ENCODE peak calls at places on chromosomes 16 and 17, in five cellular contexts. V, S, F, M and D are unnamed samples.

GRCh38 chr17:37305406-37305905 is 70.3 kb upstream of the C17orf78 start:
- DNase-seq in S (no peak), F (no peak), V (peak; percentile 39), M (no peak), D (no peak)

GRCh38 chr17:69810326-69811035 is 264.5 kb upstream of the KCNJ16 start:
- DNase-seq in V (no peak), S (no peak), M (no peak), F (no peak), D (no peak)

GRCh38 chr17:13510062-13510461 is 91.7 kb downstream of the HS3ST3A1 start:
- DNase-seq in F (no peak), S (no peak), V (no peak), M (no peak), D (no peak)

GRCh38 chr16:54677551-54677950 is 253.1 kb upstream of the IRX5 start:
- DNase-seq in S (no peak), M (peak; percentile 66), V (no peak), F (no peak), D (no peak)

GRCh38 chr17:80820331-80820730 is 171.3 kb upstream of the CHMP6 start:
- DNase-seq in S (no peak), M (no peak), V (no peak), F (no peak), D (no peak)

GRCh38 chr17:40952675-40953074 is 14.1 kb downstream of the KRT39 start:
- DNase-seq in V (no peak), F (no peak), M (peak; percentile 33), S (no peak), D (peak; percentile 78)

GRCh38 chr17:18965530-18966236 is 13.7 kb downstream of the SLC5A10 start:
- DNase-seq in F (no peak), M (no peak), V (no peak), S (no peak), D (no peak)

GRCh38 chr16:84085774-84086173 is 31.0 kb downstream of the MBTPS1 start:
- DNase-seq in F (no peak), S (no peak), M (no peak), V (no peak), D (no peak)

GRCh38 chr17:38560503-38561318 is 45.0 kb downstream of the SRCIN1 start:
- DNase-seq in F (peak; percentile 68), M (no peak), V (no peak), S (no peak), D (peak; percentile 51)

GRCh38 chr17:36085710-36086268 is 4.2 kb downstream of the CCL3 start:
- DNase-seq in M (no peak), F (no peak), V (no peak), S (no peak), D (no peak)

GRCh38 chr17:41800601-41801373 is 11.0 kb downstream of the P3H4 start:
- DNase-seq in F (peak; percentile 100), M (peak; percentile 100), V (peak; percentile 87), S (no peak), D (peak; percentile 73)

GRCh38 chr17:71902931-71903506 is 217.8 kb upstream of the SOX9 start:
- DNase-seq in F (no peak), S (no peak), V (no peak), M (no peak), D (no peak)

DNA sequence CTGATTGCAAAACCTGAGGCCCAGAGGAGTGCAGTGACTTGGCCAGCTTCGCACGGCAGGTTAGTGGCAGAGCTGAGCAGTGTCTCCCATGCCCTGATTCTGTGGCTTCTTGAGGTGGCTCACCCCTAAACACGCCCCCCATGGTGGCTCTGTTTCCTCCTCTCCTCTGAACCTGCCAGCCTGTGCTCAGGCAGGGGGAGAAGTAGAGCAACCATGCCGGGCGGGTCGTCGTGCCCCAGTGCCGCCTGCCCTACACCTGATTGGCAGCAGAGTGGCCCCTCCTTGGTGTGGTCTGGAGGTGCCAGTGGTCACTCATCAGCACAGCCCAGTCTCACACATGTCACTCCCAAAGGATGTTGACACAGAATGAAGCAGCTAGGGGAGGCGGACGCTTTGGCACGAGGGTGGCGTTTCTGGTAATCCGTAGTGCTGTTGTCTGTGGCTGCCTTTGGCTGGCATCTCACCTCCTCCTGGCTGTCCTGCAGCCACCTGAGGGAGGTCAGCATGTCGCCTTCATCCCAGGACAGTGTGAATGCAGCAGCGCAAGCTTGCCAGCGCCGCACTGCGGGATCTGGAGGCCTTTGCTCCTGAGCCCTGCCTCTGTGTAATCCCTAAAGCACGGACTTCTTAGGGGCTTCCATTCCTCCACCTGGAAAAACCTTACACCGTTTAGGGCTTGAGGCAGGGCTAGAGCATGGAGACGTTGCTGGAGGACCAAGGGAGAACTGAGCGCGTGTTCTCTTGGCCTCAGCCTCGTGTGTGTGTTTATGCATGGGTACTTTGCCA is 294.7 kb downstream of the SEC14L1 start:
- DNase-seq in S (no peak), F (no peak), V (peak; percentile 53), M (no peak), D (no peak)
- H3K79me1 ChIP-seq in S (peaks cover 32% of the 10 kb centered on the region), F (peaks cover 2% of the 10 kb centered on the region), V (peaks cover 16% of the 10 kb centered on the region), M (no peaks in the 10 kb centered on the region), D (peaks cover 37% of the 10 kb centered on the region)

GRCh38 chr17:45129426-45129939 is 2.8 kb downstream of the PLCD3 start:
- DNase-seq in S (no peak), M (peak; percentile 93), V (no peak), F (no peak), D (peak; percentile 84)

GRCh38 chr17:45128989-45129388 is 3.3 kb downstream of the PLCD3 start:
- DNase-seq in S (no peak), M (no peak), V (no peak), F (no peak), D (no peak)

GRCh38 chr17:45127209-45127582 is 5.1 kb downstream of the PLCD3 start:
- DNase-seq in S (no peak), V (no peak), M (no peak), F (no peak), D (no peak)

GRCh38 chr17:45128331-45128730 is 4.0 kb downstream of the PLCD3 start:
- DNase-seq in S (no peak), M (no peak), F (no peak), V (no peak), D (no peak)

GRCh38 chr17:45127583-45128300 is 4.6 kb downstream of the PLCD3 start:
- DNase-seq in F (peak; percentile 74), S (no peak), M (peak; percentile 33), V (no peak), D (peak; percentile 57)
- H3K4me2 ChIP-seq in F (no peak overlapping the region), S (peak overlapping the region; percentile 23), M (no peak overlapping the region), V (no peak overlapping the region), D (peak overlapping the region; percentile 2)

GRCh38 chr16:1398351-1398750 is 16.2 kb downstream of the UNKL start:
- DNase-seq in V (no peak), S (no peak), F (no peak), M (no peak), D (no peak)

GRCh38 chr16:1395444-1396074 is 18.9 kb downstream of the UNKL start:
- DNase-seq in M (no peak), S (no peak), V (no peak), F (no peak), D (no peak)

GRCh38 chr16:1398826-1399581 is 15.5 kb downstream of the UNKL start:
- DNase-seq in S (no peak), F (no peak), V (no peak), M (no peak), D (no peak)

GRCh38 chr16:1394367-1394951 is 20.0 kb downstream of the UNKL start:
- DNase-seq in F (no peak), S (no peak), V (no peak), M (no peak), D (no peak)

GRCh38 chr16:1397779-1398178 is 16.7 kb downstream of the UNKL start:
- DNase-seq in S (no peak), V (no peak), M (no peak), F (no peak), D (no peak)
- H2BK12ac ChIP-seq in S (no peak overlapping the region), V (no peak overlapping the region), M (no peak overlapping the region), F (no peak overlapping the region), D (no peak overlapping the region)

GRCh38 chr17:17051791-17052461 is 9.7 kb downstream of the MPRIP start:
- DNase-seq in V (no peak), M (no peak), S (no peak), F (peak; percentile 27), D (peak; percentile 55)
- H3K79me1 ChIP-seq in V (peaks cover 34% of the 10 kb centered on the region), M (no peaks in the 10 kb centered on the region), S (peaks cover 13% of the 10 kb centered on the region), F (peaks cover 9% of the 10 kb centered on the region), D (peaks cover 5% of the 10 kb centered on the region)

DNA sequence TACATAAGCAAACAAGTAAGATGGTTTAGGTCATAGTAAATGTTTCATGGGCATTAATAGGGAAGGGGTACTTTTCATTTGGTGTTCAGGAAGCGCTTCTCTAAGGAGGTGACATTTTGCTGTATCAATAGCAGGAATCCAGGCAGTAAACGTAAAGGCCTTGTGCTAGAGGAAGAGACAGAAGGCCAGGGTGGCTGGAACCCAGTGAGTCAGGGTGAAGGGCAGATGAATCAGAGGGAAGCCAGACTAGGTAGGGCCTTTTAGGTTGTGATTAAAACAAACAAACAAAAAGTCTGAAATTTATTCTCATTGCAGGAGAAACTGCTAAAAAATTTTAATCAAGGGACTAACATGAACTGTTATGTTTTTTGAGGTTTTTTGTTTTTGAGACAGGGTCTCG is 6.5 kb downstream of the BMERB1 start:
- DNase-seq in F (no peak), S (no peak), V (no peak), M (no peak), D (peak; percentile 80)
- H3K4me2 ChIP-seq in F (no peak overlapping the region), S (no peak overlapping the region), V (no peak overlapping the region), M (no peak overlapping the region), D (no peak overlapping the region)

GRCh38 chr16:75068632-75069031 is 47.9 kb downstream of the LDHD start:
- DNase-seq in F (no peak), V (no peak), M (no peak), S (no peak), D (no peak)
- H2BK12ac ChIP-seq in F (no peak overlapping the region), V (no peak overlapping the region), M (peak overlapping the region; percentile 20), S (no peak overlapping the region), D (no peak overlapping the region)

DNA sequence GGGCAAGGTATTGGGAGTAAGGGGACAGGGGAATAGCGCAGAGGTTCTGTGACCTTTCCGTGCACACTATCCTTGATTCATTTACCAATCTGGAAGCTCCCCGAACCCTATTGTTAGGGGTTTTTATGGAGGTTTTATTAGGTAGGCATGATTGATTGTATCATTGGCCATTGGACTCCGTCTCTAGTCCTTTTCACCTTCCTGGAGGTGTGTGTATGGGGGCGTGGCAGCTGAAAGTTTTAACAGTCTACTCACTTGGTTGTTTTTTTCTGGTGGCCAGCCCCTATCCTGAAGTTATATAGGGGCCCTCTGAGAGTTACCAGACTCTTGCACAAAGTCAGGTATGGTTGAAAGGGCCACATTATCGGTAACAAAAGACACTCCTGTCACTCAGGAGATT is 23.0 kb downstream of the MAP2K4 start:
- DNase-seq in V (no peak), M (peak; percentile 4), F (no peak), S (no peak), D (no peak)
- H3K79me1 ChIP-seq in V (peaks cover 6% of the 10 kb centered on the region), M (no peaks in the 10 kb centered on the region), F (peaks cover 6% of the 10 kb centered on the region), S (no peaks in the 10 kb centered on the region), D (peaks cover 19% of the 10 kb centered on the region)

DNA sequence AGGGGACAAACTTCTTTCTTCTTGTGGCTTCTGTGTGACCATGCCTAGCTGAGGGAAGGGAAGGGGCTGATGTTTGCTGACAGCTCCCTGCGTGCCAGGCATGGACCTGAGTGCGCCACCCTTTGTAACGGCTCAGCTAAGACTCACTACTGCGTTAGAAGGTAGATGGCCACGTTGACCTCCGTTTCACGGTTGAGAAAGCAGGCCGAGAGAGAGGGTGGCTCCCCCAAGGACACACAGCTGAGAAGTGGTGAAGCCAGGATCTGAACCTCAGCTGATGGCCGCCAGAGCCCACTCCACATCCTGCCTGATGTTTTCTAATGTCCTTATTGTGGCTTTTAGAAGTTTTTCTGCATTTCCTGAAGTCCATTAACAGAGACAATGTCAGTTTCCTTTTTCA is 45.1 kb downstream of the RGS9 start:
- DNase-seq in M (no peak), V (no peak), F (no peak), S (no peak), D (no peak)
- H3K4me2 ChIP-seq in M (no peak overlapping the region), V (no peak overlapping the region), F (no peak overlapping the region), S (no peak overlapping the region), D (no peak overlapping the region)

GRCh38 chr17:59711936-59712335 is 4.5 kb downstream of the VMP1 start:
- DNase-seq in V (no peak), M (no peak), F (no peak), S (no peak), D (no peak)
- H2BK12ac ChIP-seq in V (no peak overlapping the region), M (no peak overlapping the region), F (no peak overlapping the region), S (no peak overlapping the region), D (no peak overlapping the region)